ENCODE peak calls at places on chromosomes 2 and 18, in six cellular contexts. One of them, this sample, is unnamed.

GRCh38 chr18:34522627-34523026 is 187.5 kb upstream of the DTNA start:
- DNase-seq in ureter: no peak
- DNase-seq in fibroblast of pulmonary artery: peak; percentile 0
- DNase-seq in psoas muscle: peak; percentile 12
- DNase-seq in ecto neural progenitor cell: no peak
- DNase-seq in activated CD8-positive, alpha-beta memory T cell treated with anti-CD3 and anti-CD28 coated beads, Interleukin-2, amount 50 U/mL, for 4 hours: no peak
- DNase-seq in this sample: no peak

GRCh38 chr18:24518596-24518995 is 58.2 kb downstream of the HRH4 start:
- DNase-seq in ureter: no peak
- DNase-seq in fibroblast of pulmonary artery: no peak
- DNase-seq in psoas muscle: no peak
- DNase-seq in ecto neural progenitor cell: no peak
- DNase-seq in activated CD8-positive, alpha-beta memory T cell treated with anti-CD3 and anti-CD28 coated beads, Interleukin-2, amount 50 U/mL, for 4 hours: no peak
- DNase-seq in this sample: no peak

GRCh38 chr2:222049946-222050345 is 248.9 kb downstream of the PAX3 start:
- DNase-seq in ureter: no peak
- DNase-seq in fibroblast of pulmonary artery: no peak
- DNase-seq in psoas muscle: no peak
- DNase-seq in ecto neural progenitor cell: no peak
- DNase-seq in activated CD8-positive, alpha-beta memory T cell treated with anti-CD3 and anti-CD28 coated beads, Interleukin-2, amount 50 U/mL, for 4 hours: no peak
- DNase-seq in this sample: peak; percentile 95

GRCh38 chr2:77566582-77566981 is 44.4 kb upstream of the LRRTM4 start:
- DNase-seq in ureter: no peak
- DNase-seq in fibroblast of pulmonary artery: no peak
- DNase-seq in psoas muscle: no peak
- DNase-seq in ecto neural progenitor cell: no peak
- DNase-seq in activated CD8-positive, alpha-beta memory T cell treated with anti-CD3 and anti-CD28 coated beads, Interleukin-2, amount 50 U/mL, for 4 hours: no peak
- DNase-seq in this sample: no peak

GRCh38 chr2:127106998-127107621 is at the start of gene BIN1:
- DNase-seq in ureter: peak; percentile 91
- DNase-seq in fibroblast of pulmonary artery: peak; percentile 92
- DNase-seq in psoas muscle: peak; percentile 96
- DNase-seq in ecto neural progenitor cell: peak; percentile 94
- DNase-seq in activated CD8-positive, alpha-beta memory T cell treated with anti-CD3 and anti-CD28 coated beads, Interleukin-2, amount 50 U/mL, for 4 hours: peak; percentile 71
- DNase-seq in this sample: peak; percentile 97

GRCh38 chr2:26606847-26607190 is 34.3 kb downstream of the CIB4 start:
- DNase-seq in ureter: peak; percentile 80
- DNase-seq in fibroblast of pulmonary artery: no peak
- DNase-seq in psoas muscle: no peak
- DNase-seq in ecto neural progenitor cell: peak; percentile 42
- DNase-seq in activated CD8-positive, alpha-beta memory T cell treated with anti-CD3 and anti-CD28 coated beads, Interleukin-2, amount 50 U/mL, for 4 hours: no peak
- DNase-seq in this sample: peak; percentile 79

GRCh38 chr2:237125967-237126366 is 40.3 kb downstream of the COPS8 start:
- DNase-seq in ureter: no peak
- DNase-seq in fibroblast of pulmonary artery: no peak
- DNase-seq in psoas muscle: no peak
- DNase-seq in ecto neural progenitor cell: no peak
- DNase-seq in activated CD8-positive, alpha-beta memory T cell treated with anti-CD3 and anti-CD28 coated beads, Interleukin-2, amount 50 U/mL, for 4 hours: no peak
- DNase-seq in this sample: no peak

GRCh38 chr2:70870790-70871189 is 35.2 kb upstream of the CD207 start:
- DNase-seq in ureter: no peak
- DNase-seq in fibroblast of pulmonary artery: no peak
- DNase-seq in psoas muscle: no peak
- DNase-seq in ecto neural progenitor cell: no peak
- DNase-seq in activated CD8-positive, alpha-beta memory T cell treated with anti-CD3 and anti-CD28 coated beads, Interleukin-2, amount 50 U/mL, for 4 hours: no peak
- DNase-seq in this sample: no peak

GRCh38 chr2:55120634-55121359 is 70.5 kb upstream of the RTN4 start:
- DNase-seq in ureter: no peak
- DNase-seq in fibroblast of pulmonary artery: peak; percentile 63
- DNase-seq in psoas muscle: peak; percentile 60
- DNase-seq in ecto neural progenitor cell: peak; percentile 67
- DNase-seq in activated CD8-positive, alpha-beta memory T cell treated with anti-CD3 and anti-CD28 coated beads, Interleukin-2, amount 50 U/mL, for 4 hours: no peak
- DNase-seq in this sample: no peak

GRCh38 chr2:38109732-38110181 is 33.8 kb upstream of the CYP1B1 start:
- DNase-seq in ureter: no peak
- DNase-seq in fibroblast of pulmonary artery: no peak
- DNase-seq in psoas muscle: no peak
- DNase-seq in ecto neural progenitor cell: no peak
- DNase-seq in activated CD8-positive, alpha-beta memory T cell treated with anti-CD3 and anti-CD28 coated beads, Interleukin-2, amount 50 U/mL, for 4 hours: no peak
- DNase-seq in this sample: no peak

GRCh38 chr2:3041246-3041645 is 336.4 kb downstream of the EIPR1 start:
- DNase-seq in ureter: no peak
- DNase-seq in fibroblast of pulmonary artery: no peak
- DNase-seq in psoas muscle: no peak
- DNase-seq in ecto neural progenitor cell: peak; percentile 30
- DNase-seq in activated CD8-positive, alpha-beta memory T cell treated with anti-CD3 and anti-CD28 coated beads, Interleukin-2, amount 50 U/mL, for 4 hours: no peak
- DNase-seq in this sample: peak; percentile 43

GRCh38 chr2:149489452-149489851 is 98.1 kb downstream of the MMADHC start:
- DNase-seq in ureter: no peak
- DNase-seq in fibroblast of pulmonary artery: no peak
- DNase-seq in psoas muscle: no peak
- DNase-seq in ecto neural progenitor cell: no peak
- DNase-seq in activated CD8-positive, alpha-beta memory T cell treated with anti-CD3 and anti-CD28 coated beads, Interleukin-2, amount 50 U/mL, for 4 hours: no peak
- DNase-seq in this sample: no peak

GRCh38 chr18:69469444-69469919 is 68.8 kb downstream of the DOK6 start:
- DNase-seq in ureter: no peak
- DNase-seq in fibroblast of pulmonary artery: no peak
- DNase-seq in psoas muscle: no peak
- DNase-seq in ecto neural progenitor cell: no peak
- DNase-seq in activated CD8-positive, alpha-beta memory T cell treated with anti-CD3 and anti-CD28 coated beads, Interleukin-2, amount 50 U/mL, for 4 hours: peak; percentile 27
- DNase-seq in this sample: no peak

GRCh38 chr2:29700560-29700959 is 220.8 kb downstream of the ALK start:
- DNase-seq in ureter: no peak
- DNase-seq in fibroblast of pulmonary artery: no peak
- DNase-seq in psoas muscle: no peak
- DNase-seq in ecto neural progenitor cell: no peak
- DNase-seq in activated CD8-positive, alpha-beta memory T cell treated with anti-CD3 and anti-CD28 coated beads, Interleukin-2, amount 50 U/mL, for 4 hours: no peak
- DNase-seq in this sample: no peak

GRCh38 chr2:129062160-129062912 is 743.7 kb upstream of the HS6ST1 start:
- DNase-seq in ureter: no peak
- DNase-seq in fibroblast of pulmonary artery: peak; percentile 32
- DNase-seq in psoas muscle: no peak
- DNase-seq in ecto neural progenitor cell: no peak
- DNase-seq in activated CD8-positive, alpha-beta memory T cell treated with anti-CD3 and anti-CD28 coated beads, Interleukin-2, amount 50 U/mL, for 4 hours: no peak
- DNase-seq in this sample: no peak

GRCh38 chr2:145033438-145033837 is 513.5 kb upstream of the ZEB2 start:
- DNase-seq in ureter: no peak
- DNase-seq in fibroblast of pulmonary artery: no peak
- DNase-seq in psoas muscle: no peak
- DNase-seq in ecto neural progenitor cell: no peak
- DNase-seq in activated CD8-positive, alpha-beta memory T cell treated with anti-CD3 and anti-CD28 coated beads, Interleukin-2, amount 50 U/mL, for 4 hours: no peak
- DNase-seq in this sample: no peak

GRCh38 chr18:3664563-3665178 is 214.7 kb downstream of the TGIF1 start:
- DNase-seq in ureter: no peak
- DNase-seq in fibroblast of pulmonary artery: no peak
- DNase-seq in psoas muscle: no peak
- DNase-seq in ecto neural progenitor cell: no peak
- DNase-seq in activated CD8-positive, alpha-beta memory T cell treated with anti-CD3 and anti-CD28 coated beads, Interleukin-2, amount 50 U/mL, for 4 hours: no peak
- DNase-seq in this sample: peak; percentile 71

GRCh38 chr2:7044253-7045250 is 127.3 kb downstream of the RNF144A start:
- DNase-seq in ureter: peak; percentile 75
- DNase-seq in fibroblast of pulmonary artery: peak; percentile 71
- DNase-seq in psoas muscle: peak; percentile 69
- DNase-seq in ecto neural progenitor cell: no peak
- DNase-seq in activated CD8-positive, alpha-beta memory T cell treated with anti-CD3 and anti-CD28 coated beads, Interleukin-2, amount 50 U/mL, for 4 hours: peak; percentile 68
- DNase-seq in this sample: peak; percentile 74

GRCh38 chr2:27223416-27223815 is 6.2 kb downstream of the CAD start:
- DNase-seq in ureter: no peak
- DNase-seq in fibroblast of pulmonary artery: no peak
- DNase-seq in psoas muscle: no peak
- DNase-seq in ecto neural progenitor cell: no peak
- DNase-seq in activated CD8-positive, alpha-beta memory T cell treated with anti-CD3 and anti-CD28 coated beads, Interleukin-2, amount 50 U/mL, for 4 hours: no peak
- DNase-seq in this sample: no peak

GRCh38 chr2:18829976-18830375 is 240.6 kb upstream of the NT5C1B start:
- DNase-seq in ureter: no peak
- DNase-seq in fibroblast of pulmonary artery: no peak
- DNase-seq in psoas muscle: no peak
- DNase-seq in ecto neural progenitor cell: no peak
- DNase-seq in activated CD8-positive, alpha-beta memory T cell treated with anti-CD3 and anti-CD28 coated beads, Interleukin-2, amount 50 U/mL, for 4 hours: no peak
- DNase-seq in this sample: no peak

GRCh38 chr2:24822049-24822706 is 29.0 kb downstream of the CENPO start:
- DNase-seq in ureter: peak; percentile 32
- DNase-seq in fibroblast of pulmonary artery: no peak
- DNase-seq in psoas muscle: no peak
- DNase-seq in ecto neural progenitor cell: peak; percentile 51
- DNase-seq in activated CD8-positive, alpha-beta memory T cell treated with anti-CD3 and anti-CD28 coated beads, Interleukin-2, amount 50 U/mL, for 4 hours: no peak
- DNase-seq in this sample: peak; percentile 52

GRCh38 chr2:30180230-30180629 is 33.4 kb downstream of the YPEL5 start:
- DNase-seq in ureter: no peak
- DNase-seq in fibroblast of pulmonary artery: no peak
- DNase-seq in psoas muscle: no peak
- DNase-seq in ecto neural progenitor cell: no peak
- DNase-seq in activated CD8-positive, alpha-beta memory T cell treated with anti-CD3 and anti-CD28 coated beads, Interleukin-2, amount 50 U/mL, for 4 hours: no peak
- DNase-seq in this sample: peak; percentile 35

GRCh38 chr2:239660390-239661228 is 259.8 kb upstream of the HDAC4 start:
- DNase-seq in ureter: peak; percentile 25
- DNase-seq in fibroblast of pulmonary artery: no peak
- DNase-seq in psoas muscle: no peak
- DNase-seq in ecto neural progenitor cell: peak; percentile 33
- DNase-seq in activated CD8-positive, alpha-beta memory T cell treated with anti-CD3 and anti-CD28 coated beads, Interleukin-2, amount 50 U/mL, for 4 hours: no peak
- DNase-seq in this sample: no peak

GRCh38 chr2:69734040-69734611 is 7.8 kb upstream of the ANXA4 start:
- DNase-seq in ureter: no peak
- DNase-seq in fibroblast of pulmonary artery: peak; percentile 81
- DNase-seq in psoas muscle: peak; percentile 27
- DNase-seq in ecto neural progenitor cell: no peak
- DNase-seq in activated CD8-positive, alpha-beta memory T cell treated with anti-CD3 and anti-CD28 coated beads, Interleukin-2, amount 50 U/mL, for 4 hours: no peak
- DNase-seq in this sample: no peak

GRCh38 chr2:26712486-26713465 is 20.3 kb downstream of the KCNK3 start:
- DNase-seq in ureter: no peak
- DNase-seq in fibroblast of pulmonary artery: no peak
- DNase-seq in psoas muscle: no peak
- DNase-seq in ecto neural progenitor cell: no peak
- DNase-seq in activated CD8-positive, alpha-beta memory T cell treated with anti-CD3 and anti-CD28 coated beads, Interleukin-2, amount 50 U/mL, for 4 hours: no peak
- DNase-seq in this sample: no peak

This sample was measured in islet precursor cell.